ENCODE peak calls at places on chromosomes 7 and 10, in seven cellular contexts. B is naive thymus-derived CD8-positive, alpha-beta T cell; R is activated CD4-positive, alpha-beta memory T cell treated with anti-CD3 and anti-CD28 coated beads, Interleukin-2, amount 10 ng/mL, durations not matched to agents 7 days and 5 days; W is stimulated activated CD4-positive, alpha-beta T cell treated with anti-CD3 and anti-CD28 coated beads, Interleukin-15, amount 100 ng/mL, for 1 hour; T is sciatic nerve; F is stimulated activated CD8-positive, alpha-beta memory T cell treated with anti-CD3 and anti-CD28 coated beads, Interleukin-4, amount 100 ng/mL, for 24 hours; I is CD4-positive, CD25-positive, alpha-beta regulatory T cell. Q is an unnamed sample.

GRCh38 chr7:53431901-53432300 is 396.5 kb downstream of the POM121L12 start:
- DNase-seq in B (no peak), R (no peak), W (no peak), T (no peak), F (no peak), I (no peak), Q (no peak)

GRCh38 chr7:28020302-28020940 is 160.2 kb downstream of the JAZF1 start:
- DNase-seq in B (no peak), R (peak; percentile 31), W (no peak), T (peak; percentile 75), F (no peak), I (peak; percentile 52), Q (peak; percentile 47)

GRCh38 chr10:120436431-120437142 is 20.4 kb upstream of the PLPP4 start:
- DNase-seq in B (no peak), R (no peak), W (no peak), T (no peak), F (no peak), I (no peak), Q (no peak)

GRCh38 chr10:130747359-130747758 is 564.2 kb downstream of the TCERG1L start:
- DNase-seq in B (no peak), R (no peak), W (no peak), T (peak; percentile 7), F (no peak), I (no peak), Q (no peak)

GRCh38 chr10:60955321-60955720 is 11.3 kb upstream of the RHOBTB1 start:
- DNase-seq in B (no peak), R (no peak), W (no peak), T (no peak), F (no peak), I (no peak), Q (no peak)

GRCh38 chr7:137882806-137883205 is 36.0 kb upstream of the DGKI start:
- DNase-seq in B (no peak), R (no peak), W (no peak), T (no peak), F (no peak), I (no peak), Q (no peak)

GRCh38 chr7:30433082-30433481 is 45.5 kb downstream of the NOD1 start:
- DNase-seq in B (no peak), R (no peak), W (no peak), T (no peak), F (no peak), I (no peak), Q (peak; percentile 56)

GRCh38 chr7:151087247-151088018 is 1.2 kb downstream of the AGAP3 start:
- DNase-seq in B (no peak), R (peak; percentile 34), W (no peak), T (peak; percentile 79), F (no peak), I (no peak), Q (no peak)

GRCh38 chr7:112302566-112302965 is 96.1 kb downstream of the ZNF277 start:
- DNase-seq in B (no peak), R (no peak), W (no peak), T (no peak), F (no peak), I (no peak), Q (no peak)

GRCh38 chr10:21526952-21527633 is 1.6 kb upstream of the SKIDA1 start:
- DNase-seq in B (no peak), R (peak; percentile 41), W (peak; percentile 29), T (peak; percentile 85), F (peak; percentile 19), I (peak; percentile 26), Q (no peak)

GRCh38 chr7:90311185-90311584 is 9.9 kb downstream of the FAM237B start:
- DNase-seq in B (no peak), R (no peak), W (no peak), T (no peak), F (no peak), I (no peak), Q (no peak)

GRCh38 chr10:98572594-98572993 is 125.9 kb upstream of the HPS1 start:
- DNase-seq in B (no peak), R (no peak), W (no peak), T (no peak), F (no peak), I (no peak), Q (no peak)

Q was measured in breast epithelium.